ENCODE peak calls at places on chromosomes 2 and 18, in four cellular contexts. Z, Y, T and B are unnamed samples.

GRCh38 chr2:216139884-216140283 is 30.7 kb downstream of the XRCC5 start:
- DNase-seq in Y (no peak), T (no peak), Z (peak; percentile 27), B (no peak)

GRCh38 chr18:52499646-52500045 is 159.6 kb downstream of the DCC start:
- DNase-seq in T (no peak), Y (no peak), Z (no peak), B (no peak)

GRCh38 chr2:70988151-70988550 is 6.5 kb downstream of the TEX261 start:
- DNase-seq in Y (no peak), Z (no peak), T (peak; percentile 25), B (no peak)

GRCh38 chr18:3619746-3620145 is 169.8 kb downstream of the TGIF1 start:
- DNase-seq in Y (no peak), T (peak; percentile 16), Z (no peak), B (no peak)

GRCh38 chr2:201220102-201220570 is 37.2 kb downstream of the CASP10 start:
- DNase-seq in Z (peak; percentile 27), T (no peak), Y (no peak), B (no peak)

GRCh38 chr2:104755026-104755856 is 98.7 kb upstream of the POU3F3 start:
- DNase-seq in Y (no peak), T (no peak), Z (no peak), B (no peak)

GRCh38 chr2:8148260-8148880 is 533.5 kb upstream of the ID2 start:
- DNase-seq in Z (no peak), Y (peak; percentile 95), T (peak; percentile 60), B (no peak)

GRCh38 chr2:9228781-9229469 is 22.3 kb downstream of the ASAP2 start:
- DNase-seq in Y (no peak), Z (no peak), T (no peak), B (no peak)

GRCh38 chr18:58364867-58365533 is 263.9 kb downstream of the ALPK2 start:
- DNase-seq in T (peak; percentile 73), Y (peak; percentile 83), Z (no peak), B (no peak)

GRCh38 chr2:238104521-238105311 is 4.6 kb downstream of the ESPNL start:
- DNase-seq in T (no peak), Z (peak; percentile 24), Y (no peak), B (no peak)

GRCh38 chr2:238963164-238963969 is 115.5 kb downstream of the TWIST2 start:
- DNase-seq in T (peak; percentile 34), Y (peak; percentile 29), Z (no peak), B (no peak)

GRCh38 chr2:230054079-230054478 is 14.6 kb downstream of the SLC16A14 start:
- DNase-seq in Y (peak; percentile 84), Z (no peak), T (no peak), B (no peak)

GRCh38 chr2:148979919-148980277 is 58.6 kb upstream of the LYPD6B start:
- DNase-seq in T (no peak), Y (no peak), Z (no peak), B (no peak)

GRCh38 chr2:237223208-237223861 is 137.6 kb downstream of the COPS8 start:
- DNase-seq in Y (peak; percentile 100), Z (no peak), T (peak; percentile 95), B (no peak)

GRCh38 chr2:139917723-139918384 is 1137.7 kb upstream of the NXPH2 start:
- DNase-seq in Y (peak; percentile 29), Z (no peak), T (no peak), B (no peak)

GRCh38 chr2:217277646-217278048 is 417.8 kb upstream of the TNP1 start:
- DNase-seq in Y (peak; percentile 98), Z (no peak), T (peak; percentile 94), B (no peak)

GRCh38 chr2:64137567-64137966 is 6.7 kb downstream of the PELI1 start:
- DNase-seq in Z (no peak), T (no peak), Y (peak; percentile 26), B (no peak)

GRCh38 chr2:135851858-135852257 is 14.9 kb upstream of the LCT start:
- DNase-seq in Y (no peak), Z (no peak), T (no peak), B (no peak)

GRCh38 chr2:143574069-143574468 is 444.9 kb downstream of the ARHGAP15 start:
- DNase-seq in Y (no peak), T (no peak), Z (no peak), B (no peak)

GRCh38 chr2:46309052-46309953 is 12.1 kb downstream of the EPAS1 start:
- DNase-seq in Z (no peak), T (no peak), Y (no peak), B (no peak)

GRCh38 chr2:112184121-112184520 is 45.9 kb downstream of the FBLN7 start:
- DNase-seq in Y (no peak), Z (no peak), T (no peak), B (no peak)

GRCh38 chr18:44837491-44838185 is 156.9 kb downstream of the SETBP1 start:
- DNase-seq in Z (no peak), Y (no peak), T (peak; percentile 84), B (no peak)

GRCh38 chr2:25851740-25852503 is 26.4 kb downstream of the ASXL2 start:
- DNase-seq in T (peak; percentile 61), Y (peak; percentile 91), Z (peak; percentile 63), B (no peak)

GRCh38 chr2:147657086-147658000 is 187.5 kb upstream of the ACVR2A start:
- DNase-seq in Z (no peak), T (no peak), Y (no peak), B (no peak)

GRCh38 chr2:223735035-223735640 is 102.2 kb downstream of the AP1S3 start:
- DNase-seq in T (no peak), Y (no peak), Z (no peak), B (no peak)

GRCh38 chr2:145927398-145927951 is 1407.6 kb upstream of the ZEB2 start:
- DNase-seq in Z (no peak), T (no peak), Y (no peak), B (no peak)

GRCh38 chr2:236086971-236087465 is 81.2 kb downstream of the GBX2 start:
- DNase-seq in T (no peak), Y (no peak), Z (no peak), B (no peak)

GRCh38 chr2:17892726-17893534 is 14.5 kb downstream of the KCNS3 start:
- DNase-seq in T (no peak), Z (no peak), Y (no peak), B (no peak)

GRCh38 chr18:45871655-45872054 is 46.2 kb downstream of the SIGLEC15 start:
- DNase-seq in Y (no peak), Z (no peak), T (no peak), B (no peak)

GRCh38 chr2:138275881-138276280 is 225.7 kb upstream of the SPOPL start:
- DNase-seq in T (no peak), Y (peak; percentile 29), Z (no peak), B (no peak)

GRCh38 chr2:4782647-4783046 is 909.5 kb upstream of the SOX11 start:
- DNase-seq in Z (no peak), T (no peak), Y (no peak), B (no peak)

GRCh38 chr2:153871231-153872221 is at the start of gene GALNT13:
- DNase-seq in T (no peak), Z (peak; percentile 92), Y (peak; percentile 33), B (no peak)

GRCh38 chr2:27855476-27855875 is 34.7 kb downstream of the RBKS start:
- DNase-seq in Y (peak; percentile 89), T (no peak), Z (no peak), B (no peak)

GRCh38 chr2:60100034-60100433 is 453.4 kb downstream of the BCL11A start:
- DNase-seq in Y (no peak), T (no peak), Z (no peak), B (no peak)

GRCh38 chr2:227388537-227389011 is 825 bp upstream of the SCYGR1 start:
- DNase-seq in Z (no peak), T (peak; percentile 58), Y (peak; percentile 94), B (no peak)

GRCh38 chr2:64532030-64532429 is 7.9 kb downstream of the AFTPH start:
- DNase-seq in Y (no peak), T (no peak), Z (no peak), B (no peak)

GRCh38 chr2:6975988-6976387 is 58.8 kb downstream of the RNF144A start:
- DNase-seq in Y (peak; percentile 55), Z (no peak), T (no peak), B (no peak)

GRCh38 chr2:22020101-22020742 is 896.5 kb downstream of the TDRD15 start:
- DNase-seq in Y (no peak), T (no peak), Z (no peak), B (no peak)

GRCh38 chr2:108403494-108403893 is 25.7 kb downstream of the SULT1C4 start:
- DNase-seq in T (peak; percentile 99), Z (no peak), Y (peak; percentile 63), B (no peak)
- H3K9me3 ChIP-seq in T (peaks cover 11% of the 10 kb centered on the region), Z (no peaks in the 10 kb centered on the region), Y (peaks cover 17% of the 10 kb centered on the region), B (peaks cover 35% of the 10 kb centered on the region)

GRCh38 chr2:193891021-193891420 is 1696.3 kb upstream of the TMEFF2 start:
- DNase-seq in T (no peak), Z (no peak), Y (no peak), B (no peak)
- H3K4me1 ChIP-seq in T (no peaks in the 10 kb centered on the region), Z (no peaks in the 10 kb centered on the region), Y (no peaks in the 10 kb centered on the region), B (no peaks in the 10 kb centered on the region)

GRCh38 chr18:77657651-77658308 is 408.1 kb downstream of the GALR1 start:
- DNase-seq in Y (no peak), Z (no peak), T (no peak), B (no peak)
- H3K9me3 ChIP-seq in Y (peaks cover 3% of the 10 kb centered on the region), Z (no peaks in the 10 kb centered on the region), T (no peaks in the 10 kb centered on the region), B (no peaks in the 10 kb centered on the region)

GRCh38 chr2:85802337-85803103 is 48.7 kb downstream of the ATOH8 start:
- DNase-seq in T (no peak), Y (no peak), Z (no peak), B (no peak)
- H3K4me1 ChIP-seq in T (peaks cover 7% of the 10 kb centered on the region), Y (no peaks in the 10 kb centered on the region), Z (peaks cover 3% of the 10 kb centered on the region), B (peaks cover 6% of the 10 kb centered on the region)

DNA sequence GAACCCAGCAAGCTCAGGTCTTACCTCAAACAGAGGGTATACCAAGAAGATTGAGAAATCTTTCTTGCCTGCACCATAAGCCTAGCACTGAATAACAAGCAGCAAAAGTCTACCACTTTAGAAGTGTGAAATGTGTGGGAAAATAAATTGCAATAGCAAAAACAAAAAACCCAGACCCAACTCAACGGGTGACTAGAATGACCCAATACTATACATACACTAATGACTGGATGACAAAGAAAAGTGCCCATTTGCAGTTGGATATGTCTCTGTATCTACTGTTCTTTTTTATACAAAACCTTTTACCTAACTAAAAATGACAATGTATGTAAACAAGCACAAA is 950.6 kb downstream of the TRIB2 start:
- DNase-seq in T (no peak), Y (no peak), Z (no peak), B (no peak)
- H3K9me3 ChIP-seq in T (no peaks in the 10 kb centered on the region), Y (no peaks in the 10 kb centered on the region), Z (no peaks in the 10 kb centered on the region), B (no peaks in the 10 kb centered on the region)